ENCODE peak calls at places on chromosome 13, in nine cellular contexts. K is GM12878; S is tibial nerve; Q is tibial artery; B is left ventricle myocardium inferior; O is CD4-positive, alpha-beta memory T cell; N is mesenchymal stem cell; P is astrocyte; R is neural progenitor cell. A is an unnamed sample.

GRCh38 chr13:42266464-42266863 is 5.5 kb upstream of the AKAP11 start:
- DNase-seq in K (no peak), S (no peak), Q (no peak), B (no peak), O (no peak), N (peak), P (peak), R (no peak), A (no peak)

GRCh38 chr13:53200498-53201453 is 172.2 kb downstream of the OLFM4 start:
- DNase-seq in K (no peak), S (no peak), Q (no peak), B (peak), O (no peak), N (peak), P (no peak), R (peak), A (no peak)

GRCh38 chr13:70817571-70817970 is 709.3 kb upstream of the KLHL1 start:
- DNase-seq in K (no peak), S (no peak), Q (no peak), B (no peak), O (no peak), N (peak), P (peak), R (no peak), A (no peak)

GRCh38 chr13:41515491-41516139 is 58.3 kb downstream of the RGCC start:
- DNase-seq in K (no peak), S (no peak), Q (no peak), B (no peak), O (no peak), N (no peak), P (no peak), R (no peak), A (no peak)

GRCh38 chr13:80858131-80858530 is 517.2 kb upstream of the SPRY2 start:
- DNase-seq in K (no peak), S (no peak), Q (no peak), B (no peak), O (no peak), N (no peak), P (no peak), R (peak), A (no peak)

GRCh38 chr13:24274452-24274971 is 34.9 kb upstream of the C1QTNF9 start:
- DNase-seq in K (peak), S (no peak), Q (no peak), B (peak), O (peak), N (peak), P (no peak), R (no peak), A (peak)

GRCh38 chr13:24540236-24541126 is 27.9 kb upstream of the PARP4 start:
- DNase-seq in K (no peak), S (no peak), Q (no peak), B (no peak), O (no peak), N (peak), P (no peak), R (peak), A (no peak)

GRCh38 chr13:99322297-99323103 is 15.3 kb upstream of the GPR183 start:
- DNase-seq in K (peak), S (no peak), Q (no peak), B (no peak), O (peak), N (peak), P (peak), R (no peak), A (no peak)

GRCh38 chr13:98507060-98507797 is 69.7 kb downstream of the STK24 start:
- DNase-seq in K (no peak), S (no peak), Q (peak), B (peak), O (no peak), N (peak), P (peak), R (peak), A (no peak)

GRCh38 chr13:44188257-44188656 is 185.4 kb upstream of the SERP2 start:
- DNase-seq in K (no peak), S (no peak), Q (no peak), B (no peak), O (no peak), N (peak), P (peak), R (no peak), A (no peak)

GRCh38 chr13:104993708-104994107 is 1541.8 kb downstream of the EFNB2 start:
- DNase-seq in K (no peak), S (no peak), Q (no peak), B (no peak), O (no peak), N (no peak), P (no peak), R (no peak), A (no peak)

GRCh38 chr13:40626566-40626965 is 39.9 kb downstream of the FOXO1 start:
- DNase-seq in K (no peak), S (no peak), Q (no peak), B (no peak), O (no peak), N (no peak), P (no peak), R (no peak), A (no peak)

GRCh38 chr13:74409551-74409950 is 275.3 kb upstream of the KLF12 start:
- DNase-seq in K (no peak), S (no peak), Q (no peak), B (no peak), O (no peak), N (no peak), P (no peak), R (no peak), A (no peak)

GRCh38 chr13:113744197-113745000 is 14.6 kb upstream of the TMEM255B start:
- DNase-seq in K (no peak), S (no peak), Q (no peak), B (no peak), O (no peak), N (no peak), P (no peak), R (no peak), A (no peak)

GRCh38 chr13:34779171-34779570 is 162.9 kb upstream of the NBEA start:
- DNase-seq in K (no peak), S (no peak), Q (no peak), B (no peak), O (no peak), N (no peak), P (no peak), R (no peak), A (no peak)

GRCh38 chr13:41652735-41653361 is 195.5 kb downstream of the RGCC start:
- DNase-seq in K (no peak), S (no peak), Q (no peak), B (no peak), O (peak), N (peak), P (no peak), R (peak), A (no peak)

GRCh38 chr13:98228661-98229349 is 51.7 kb upstream of the RNF113B start:
- DNase-seq in K (no peak), S (no peak), Q (no peak), B (no peak), O (no peak), N (peak), P (peak), R (no peak), A (no peak)

GRCh38 chr13:45325806-45326205 is 15.2 kb downstream of the TPT1 start:
- DNase-seq in K (no peak), S (peak), Q (peak), B (peak), O (no peak), N (peak), P (peak), R (no peak), A (peak)

GRCh38 chr13:114136576-114136975 is 4.2 kb upstream of the RASA3 start:
- DNase-seq in K (no peak), S (no peak), Q (no peak), B (no peak), O (no peak), N (no peak), P (no peak), R (no peak), A (no peak)

GRCh38 chr13:33204130-33204927 is 81.2 kb downstream of the STARD13 start:
- DNase-seq in K (peak), S (peak), Q (peak), B (peak), O (no peak), N (peak), P (peak), R (no peak), A (no peak)

GRCh38 chr13:96982672-96983071 is 11.6 kb downstream of the OXGR1 start:
- DNase-seq in K (no peak), S (no peak), Q (no peak), B (no peak), O (no peak), N (no peak), P (no peak), R (no peak), A (no peak)

GRCh38 chr13:37403776-37404497 is 194.6 kb downstream of the POSTN start:
- DNase-seq in K (no peak), S (no peak), Q (no peak), B (no peak), O (no peak), N (peak), P (peak), R (no peak), A (no peak)

GRCh38 chr13:73015799-73016198 is 43.0 kb upstream of the KLF5 start:
- DNase-seq in K (no peak), S (no peak), Q (no peak), B (no peak), O (no peak), N (no peak), P (no peak), R (no peak), A (no peak)

GRCh38 chr13:60690607-60691006 is 293.6 kb downstream of the TDRD3 start:
- DNase-seq in K (no peak), S (no peak), Q (no peak), B (no peak), O (no peak), N (no peak), P (no peak), R (no peak), A (no peak)

GRCh38 chr13:25249001-25249543 is 38.2 kb downstream of the MTMR6 start:
- DNase-seq in K (peak), S (no peak), Q (no peak), B (no peak), O (no peak), N (peak), P (peak), R (peak), A (no peak)

GRCh38 chr13:19153782-19154450 is 27.7 kb downstream of the TUBA3C start:
- DNase-seq in K (no peak), S (no peak), Q (no peak), B (no peak), O (no peak), N (no peak), P (no peak), R (no peak), A (no peak)

GRCh38 chr13:40992678-40993077 is 26.4 kb downstream of the ELF1 start:
- DNase-seq in K (no peak), S (no peak), Q (no peak), B (no peak), O (no peak), N (no peak), P (no peak), R (no peak), A (no peak)

GRCh38 chr13:94702181-94703041 is 9.9 kb downstream of the SOX21 start:
- DNase-seq in K (no peak), S (no peak), Q (no peak), B (no peak), O (no peak), N (no peak), P (no peak), R (peak), A (no peak)

GRCh38 chr13:62040806-62041205 is 625.2 kb upstream of the PCDH20 start:
- DNase-seq in K (no peak), S (no peak), Q (no peak), B (no peak), O (no peak), N (no peak), P (no peak), R (no peak), A (no peak)

GRCh38 chr13:91359566-91359965 is 12.1 kb downstream of the MIR17HG start:
- DNase-seq in K (no peak), S (no peak), Q (no peak), B (no peak), O (no peak), N (no peak), P (no peak), R (no peak), A (no peak)
- H3K27ac ChIP-seq in K (no peak), S (no peak), Q (no peak), B (no peak), O (no peak), N (no peak), P (no peak), R (peak), A (no peak)

GRCh38 chr13:109789262-109789661 is 2.9 kb upstream of the IRS2 start:
- DNase-seq in K (no peak), S (no peak), Q (no peak), B (no peak), O (no peak), N (no peak), P (no peak), R (no peak), A (no peak)
- H3K27ac ChIP-seq in K (no peak), S (peak), Q (peak), B (peak), O (no peak), N (no peak), P (no peak), R (no peak), A (peak)

DNA sequence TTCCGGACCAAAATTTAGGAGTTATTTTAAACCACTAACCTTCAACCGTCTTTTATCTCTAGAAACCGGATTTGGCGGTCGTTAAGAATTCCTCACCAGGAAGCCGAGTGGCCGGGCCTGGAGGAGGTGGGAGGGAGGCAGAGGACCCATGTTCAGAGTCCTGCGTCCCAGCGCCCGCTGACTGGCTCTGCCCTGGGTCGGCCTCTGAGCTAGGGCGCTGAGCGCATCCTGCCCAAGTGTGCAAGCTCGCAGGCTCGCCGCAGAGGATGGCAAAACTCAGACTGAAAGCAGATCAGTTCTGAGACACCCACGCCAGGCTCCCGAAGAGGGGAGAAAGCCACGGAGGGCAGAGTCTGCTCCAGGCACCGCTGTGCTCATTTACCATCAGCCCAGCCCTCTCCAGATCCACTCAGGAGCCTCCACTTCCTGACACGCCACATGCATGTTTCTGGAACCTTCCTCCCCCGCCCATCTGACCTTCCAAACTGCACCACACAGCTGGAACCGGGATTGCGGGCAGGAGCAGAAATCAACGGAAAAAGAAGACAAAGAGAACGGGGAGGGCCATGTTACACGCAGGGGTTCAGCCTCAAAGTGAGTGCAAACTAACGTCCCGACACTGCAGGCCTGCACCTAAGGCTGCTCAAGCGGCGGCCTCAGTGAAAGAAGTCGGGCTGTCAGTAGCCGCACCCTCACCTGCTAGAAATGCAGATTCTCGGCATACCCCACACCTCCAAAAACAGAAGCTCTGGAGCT is 8.2 kb downstream of the COL4A1 start:
- DNase-seq in K (no peak), S (no peak), Q (no peak), B (no peak), O (no peak), N (peak), P (no peak), R (no peak), A (peak)
- H3K27ac ChIP-seq in K (no peak), S (peak), Q (peak), B (peak), O (no peak), N (no peak), P (peak), R (no peak), A (peak)

GRCh38 chr13:48415516-48415915 is 2.6 kb upstream of the LPAR6 start:
- DNase-seq in K (no peak), S (no peak), Q (no peak), B (no peak), O (no peak), N (no peak), P (no peak), R (no peak), A (no peak)
- H3K27ac ChIP-seq in K (no peak), S (no peak), Q (no peak), B (no peak), O (no peak), N (no peak), P (no peak), R (no peak), A (no peak)

DNA sequence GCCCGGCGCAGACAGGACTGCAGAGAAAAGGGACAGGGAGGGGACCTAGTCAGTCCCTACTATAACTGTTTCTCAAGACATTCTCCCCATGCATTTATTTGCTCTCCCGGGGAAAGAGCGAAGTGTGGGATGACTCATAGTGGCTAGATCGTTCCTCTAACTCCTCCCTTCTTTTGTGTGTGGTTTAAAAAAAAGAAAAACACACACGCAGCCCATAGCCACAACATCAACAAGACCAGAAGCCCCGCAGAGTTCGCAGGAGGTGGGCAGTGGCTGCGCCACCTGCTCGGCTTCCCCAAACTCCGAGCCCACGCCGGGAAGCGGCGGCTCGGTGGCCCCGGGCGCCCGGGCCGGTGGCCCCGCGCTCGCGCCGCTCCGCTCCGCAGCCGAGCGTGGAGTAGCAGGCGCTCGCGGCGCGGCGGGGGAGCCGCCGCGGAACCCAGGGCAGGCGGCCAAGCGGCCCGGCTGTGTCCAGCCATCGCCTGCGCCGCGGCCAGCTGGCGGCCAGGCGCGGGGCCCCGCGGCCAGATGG is 698 bp downstream of the TMTC4 start:
- DNase-seq in K (no peak), S (no peak), Q (no peak), B (peak), O (peak), N (peak), P (peak), R (no peak), A (no peak)
- H3K27ac ChIP-seq in K (peak), S (no peak), Q (peak), B (peak), O (no peak), N (peak), P (peak), R (no peak), A (peak)

GRCh38 chr13:29435125-29435911 is 160.2 kb downstream of the SLC7A1 start:
- DNase-seq in K (no peak), S (no peak), Q (no peak), B (no peak), O (no peak), N (peak), P (peak), R (no peak), A (no peak)
- H3K27ac ChIP-seq in K (no peak), S (no peak), Q (peak), B (peak), O (no peak), N (peak), P (peak), R (no peak), A (peak)

GRCh38 chr13:77535448-77535847 is at the start of gene SCEL:
- DNase-seq in K (no peak), S (no peak), Q (no peak), B (no peak), O (no peak), N (no peak), P (no peak), R (no peak), A (no peak)
- H3K27ac ChIP-seq in K (no peak), S (no peak), Q (no peak), B (no peak), O (no peak), N (no peak), P (no peak), R (no peak), A (no peak)

GRCh38 chr13:35876601-35877000 is 254.6 kb downstream of the DCLK1 start:
- DNase-seq in K (no peak), S (no peak), Q (no peak), B (no peak), O (no peak), N (no peak), P (no peak), R (no peak), A (no peak)

GRCh38 chr13:35872369-35872768 is 258.8 kb downstream of the DCLK1 start:
- DNase-seq in K (no peak), S (no peak), Q (no peak), B (no peak), O (no peak), N (no peak), P (no peak), R (no peak), A (no peak)

GRCh38 chr13:35874704-35875103 is 256.5 kb downstream of the DCLK1 start:
- DNase-seq in K (no peak), S (no peak), Q (peak), B (peak), O (no peak), N (no peak), P (no peak), R (no peak), A (no peak)

GRCh38 chr13:35866801-35867200 is 264.4 kb downstream of the DCLK1 start:
- DNase-seq in K (no peak), S (no peak), Q (no peak), B (peak), O (no peak), N (no peak), P (no peak), R (no peak), A (no peak)

DNA sequence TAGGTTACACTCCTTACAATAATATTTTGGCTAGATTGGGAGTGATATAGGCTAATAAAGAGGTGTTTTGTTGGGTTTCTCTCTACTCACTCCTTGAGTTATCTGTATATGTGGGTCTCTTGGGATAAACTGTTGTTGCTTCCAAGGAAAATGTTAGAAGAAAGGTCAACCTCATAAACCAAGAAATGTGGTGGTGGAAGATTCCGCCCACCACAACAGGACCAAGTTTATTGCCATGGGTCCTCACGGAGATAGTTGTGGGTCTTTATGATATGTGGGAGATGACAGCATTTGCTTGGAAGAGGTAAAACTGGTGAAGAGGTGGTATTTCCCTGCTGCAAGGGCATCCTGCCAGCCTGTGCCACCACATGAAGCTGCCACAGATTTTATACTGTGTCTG is 259.6 kb downstream of the DCLK1 start:
- DNase-seq in K (no peak), S (no peak), Q (no peak), B (no peak), O (no peak), N (no peak), P (no peak), R (no peak), A (no peak)
- H3K27ac ChIP-seq in K (no peak), S (no peak), Q (no peak), B (peak), O (no peak), N (no peak), P (no peak), R (no peak), A (no peak)

A was measured in coronary artery.